ENCODE peak calls at places on chromosomes 11 and 22, in seven cellular contexts. One of them, this sample, is unnamed.
A peak's percentile ranks its signal among the peaks of the same experiment; 100 is the strongest.

GRCh38 chr11:105202844-105203548 is 63.4 kb upstream of the CARD18 start:
- DNase-seq in HCT116: peak; percentile 36
- DNase-seq in MM.1S: no peak
- DNase-seq in cardiac fibroblast: no peak
- DNase-seq in AG09309: no peak
- DNase-seq in mucosa of descending colon: peak; percentile 46
- DNase-seq in DND-41: peak; percentile 68
- DNase-seq in this sample: no peak

GRCh38 chr22:22207845-22208564 is 36.6 kb upstream of the VPREB1 start:
- DNase-seq in HCT116: peak; percentile 69
- DNase-seq in MM.1S: peak; percentile 89
- DNase-seq in cardiac fibroblast: peak; percentile 81
- DNase-seq in AG09309: no peak
- DNase-seq in mucosa of descending colon: peak; percentile 83
- DNase-seq in DND-41: peak; percentile 91
- DNase-seq in this sample: peak; percentile 45

GRCh38 chr11:124670732-124671131 is 2.8 kb downstream of the SIAE start:
- DNase-seq in HCT116: no peak
- DNase-seq in MM.1S: peak; percentile 92
- DNase-seq in cardiac fibroblast: peak; percentile 21
- DNase-seq in AG09309: no peak
- DNase-seq in mucosa of descending colon: no peak
- DNase-seq in DND-41: peak; percentile 21
- DNase-seq in this sample: no peak

GRCh38 chr11:130020323-130020722 is 17.7 kb upstream of the PRDM10 start:
- DNase-seq in HCT116: no peak
- DNase-seq in MM.1S: no peak
- DNase-seq in cardiac fibroblast: no peak
- DNase-seq in AG09309: no peak
- DNase-seq in mucosa of descending colon: no peak
- DNase-seq in DND-41: no peak
- DNase-seq in this sample: no peak

GRCh38 chr11:131918663-131919062 is 548.2 kb downstream of the NTM start:
- DNase-seq in HCT116: no peak
- DNase-seq in MM.1S: no peak
- DNase-seq in cardiac fibroblast: no peak
- DNase-seq in AG09309: no peak
- DNase-seq in mucosa of descending colon: no peak
- DNase-seq in DND-41: no peak
- DNase-seq in this sample: no peak

GRCh38 chr11:2204361-2205213 is 33.0 kb upstream of the TH start:
- DNase-seq in HCT116: no peak
- DNase-seq in MM.1S: no peak
- DNase-seq in cardiac fibroblast: no peak
- DNase-seq in AG09309: no peak
- DNase-seq in mucosa of descending colon: no peak
- DNase-seq in DND-41: no peak
- DNase-seq in this sample: no peak

GRCh38 chr11:44978961-44979331 is 28.3 kb upstream of the TP53I11 start:
- DNase-seq in HCT116: no peak
- DNase-seq in MM.1S: no peak
- DNase-seq in cardiac fibroblast: no peak
- DNase-seq in AG09309: no peak
- DNase-seq in mucosa of descending colon: peak; percentile 91
- DNase-seq in DND-41: no peak
- DNase-seq in this sample: no peak

GRCh38 chr11:134511255-134511654 is 99.2 kb upstream of the B3GAT1 start:
- DNase-seq in HCT116: no peak
- DNase-seq in MM.1S: no peak
- DNase-seq in cardiac fibroblast: no peak
- DNase-seq in AG09309: no peak
- DNase-seq in mucosa of descending colon: no peak
- DNase-seq in DND-41: no peak
- DNase-seq in this sample: peak; percentile 5

GRCh38 chr22:27151407-27151806 is 494.0 kb downstream of the MIAT start:
- DNase-seq in HCT116: no peak
- DNase-seq in MM.1S: no peak
- DNase-seq in cardiac fibroblast: no peak
- DNase-seq in AG09309: no peak
- DNase-seq in mucosa of descending colon: no peak
- DNase-seq in DND-41: no peak
- DNase-seq in this sample: no peak

GRCh38 chr11:34264266-34265110 is 93.3 kb downstream of the ABTB2 start:
- DNase-seq in HCT116: no peak
- DNase-seq in MM.1S: no peak
- DNase-seq in cardiac fibroblast: no peak
- DNase-seq in AG09309: no peak
- DNase-seq in mucosa of descending colon: no peak
- DNase-seq in DND-41: no peak
- DNase-seq in this sample: no peak

GRCh38 chr11:60691636-60692035 is 7.8 kb upstream of the MS4A8 start:
- DNase-seq in HCT116: no peak
- DNase-seq in MM.1S: no peak
- DNase-seq in cardiac fibroblast: no peak
- DNase-seq in AG09309: no peak
- DNase-seq in mucosa of descending colon: no peak
- DNase-seq in DND-41: no peak
- DNase-seq in this sample: no peak

GRCh38 chr22:17508110-17508509 is 55.2 kb upstream of the SLC25A18 start:
- DNase-seq in HCT116: no peak
- DNase-seq in MM.1S: no peak
- DNase-seq in cardiac fibroblast: no peak
- DNase-seq in AG09309: no peak
- DNase-seq in mucosa of descending colon: no peak
- DNase-seq in DND-41: no peak
- DNase-seq in this sample: no peak

GRCh38 chr11:65766535-65766934 is 14.2 kb downstream of the AP5B1 start:
- DNase-seq in HCT116: no peak
- DNase-seq in MM.1S: no peak
- DNase-seq in cardiac fibroblast: peak; percentile 20
- DNase-seq in AG09309: peak; percentile 70
- DNase-seq in mucosa of descending colon: no peak
- DNase-seq in DND-41: no peak
- DNase-seq in this sample: no peak

GRCh38 chr11:133710681-133711240 is 134.6 kb downstream of the SPATA19 start:
- DNase-seq in HCT116: no peak
- DNase-seq in MM.1S: no peak
- DNase-seq in cardiac fibroblast: no peak
- DNase-seq in AG09309: no peak
- DNase-seq in mucosa of descending colon: no peak
- DNase-seq in DND-41: no peak
- DNase-seq in this sample: no peak

GRCh38 chr11:88552377-88553029 is 215.0 kb upstream of the CTSC start:
- DNase-seq in HCT116: peak; percentile 48
- DNase-seq in MM.1S: peak; percentile 72
- DNase-seq in cardiac fibroblast: peak; percentile 73
- DNase-seq in AG09309: no peak
- DNase-seq in mucosa of descending colon: peak; percentile 61
- DNase-seq in DND-41: peak; percentile 73
- DNase-seq in this sample: peak; percentile 40

GRCh38 chr11:8355418-8355742 is 91.7 kb upstream of the LMO1 start:
- DNase-seq in HCT116: no peak
- DNase-seq in MM.1S: no peak
- DNase-seq in cardiac fibroblast: no peak
- DNase-seq in AG09309: no peak
- DNase-seq in mucosa of descending colon: no peak
- DNase-seq in DND-41: no peak
- DNase-seq in this sample: no peak

GRCh38 chr11:8352852-8353505 is 89.3 kb upstream of the LMO1 start:
- DNase-seq in HCT116: no peak
- DNase-seq in MM.1S: no peak
- DNase-seq in cardiac fibroblast: no peak
- DNase-seq in AG09309: no peak
- DNase-seq in mucosa of descending colon: no peak
- DNase-seq in DND-41: no peak
- DNase-seq in this sample: no peak

GRCh38 chr11:8356216-8356615 is 92.5 kb upstream of the LMO1 start:
- DNase-seq in HCT116: no peak
- DNase-seq in MM.1S: no peak
- DNase-seq in cardiac fibroblast: no peak
- DNase-seq in AG09309: no peak
- DNase-seq in mucosa of descending colon: no peak
- DNase-seq in DND-41: no peak
- DNase-seq in this sample: no peak

GRCh38 chr11:8356731-8357504 is 93.2 kb upstream of the LMO1 start:
- DNase-seq in HCT116: no peak
- DNase-seq in MM.1S: no peak
- DNase-seq in cardiac fibroblast: no peak
- DNase-seq in AG09309: no peak
- DNase-seq in mucosa of descending colon: peak; percentile 15
- DNase-seq in DND-41: no peak
- DNase-seq in this sample: no peak

DNA sequence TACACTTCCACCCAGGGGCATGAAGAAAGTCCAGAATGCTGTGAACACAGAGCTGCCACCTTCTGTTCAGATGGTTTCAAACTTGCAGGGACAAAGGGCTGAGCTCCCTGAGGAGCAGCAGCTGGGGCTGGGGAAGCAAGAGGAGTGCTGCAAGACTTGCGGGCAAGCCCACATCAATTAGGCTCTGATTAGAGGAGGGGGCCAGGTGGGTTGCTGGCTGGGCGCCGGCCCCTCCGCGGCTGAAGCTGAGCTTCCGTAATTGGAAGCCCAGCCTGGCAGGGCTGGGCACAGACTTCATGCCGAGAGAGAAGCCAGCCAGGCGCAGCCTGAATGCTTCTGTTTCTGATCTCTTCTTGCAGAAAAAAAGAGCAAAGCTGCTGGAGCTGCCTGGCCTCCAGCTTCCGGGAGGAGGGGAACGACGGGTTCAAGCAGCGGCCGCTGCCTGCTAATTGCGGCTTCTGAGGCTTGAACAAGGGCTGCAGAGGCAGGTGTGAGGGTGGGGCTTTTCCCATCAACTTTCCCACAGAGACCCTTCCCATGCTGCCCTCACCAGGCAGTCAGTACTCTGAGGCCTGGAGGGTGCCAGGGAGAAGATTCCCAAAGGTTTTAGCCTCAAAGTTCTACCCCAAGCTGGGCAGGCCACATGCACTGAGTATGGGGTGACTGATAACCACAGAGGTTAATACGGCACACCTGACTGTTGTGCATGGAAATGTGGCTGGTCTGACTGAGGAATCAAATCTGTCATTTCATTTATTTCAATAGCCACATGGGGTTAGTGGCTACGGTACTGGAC is 91.1 kb upstream of the LMO1 start:
- DNase-seq in HCT116: no peak
- DNase-seq in MM.1S: no peak
- DNase-seq in cardiac fibroblast: no peak
- DNase-seq in AG09309: no peak
- DNase-seq in mucosa of descending colon: no peak
- DNase-seq in DND-41: no peak
- DNase-seq in this sample: no peak
- TF ChIP-seq CTCF in HCT116: peak; percentile 14
- TF ChIP-seq CTCF in MM.1S: no peak
- TF ChIP-seq CTCF in cardiac fibroblast: no peak
- TF ChIP-seq CTCF in AG09309: no peak
- TF ChIP-seq CTCF in mucosa of descending colon: no peak
- TF ChIP-seq CTCF in DND-41: no peak
- TF ChIP-seq CTCF in this sample: no peak

GRCh38 chr11:10308208-10308954 is 3.5 kb downstream of the ADM start:
- DNase-seq in HCT116: no peak
- DNase-seq in MM.1S: peak; percentile 21
- DNase-seq in cardiac fibroblast: peak; percentile 51
- DNase-seq in AG09309: no peak
- DNase-seq in mucosa of descending colon: no peak
- DNase-seq in DND-41: no peak
- DNase-seq in this sample: no peak

GRCh38 chr11:10309163-10310093 is 4.6 kb downstream of the ADM start:
- DNase-seq in HCT116: peak; percentile 83
- DNase-seq in MM.1S: peak; percentile 68
- DNase-seq in cardiac fibroblast: peak; percentile 77
- DNase-seq in AG09309: peak; percentile 89
- DNase-seq in mucosa of descending colon: peak; percentile 69
- DNase-seq in DND-41: no peak
- DNase-seq in this sample: no peak

GRCh38 chr11:10311802-10312201 is 6.9 kb downstream of the ADM start:
- DNase-seq in HCT116: no peak
- DNase-seq in MM.1S: no peak
- DNase-seq in cardiac fibroblast: no peak
- DNase-seq in AG09309: no peak
- DNase-seq in mucosa of descending colon: no peak
- DNase-seq in DND-41: no peak
- DNase-seq in this sample: no peak

GRCh38 chr11:10307411-10308207 is 2.7 kb downstream of the ADM start:
- DNase-seq in HCT116: peak; percentile 84
- DNase-seq in MM.1S: peak; percentile 92
- DNase-seq in cardiac fibroblast: peak; percentile 95
- DNase-seq in AG09309: no peak
- DNase-seq in mucosa of descending colon: peak; percentile 89
- DNase-seq in DND-41: peak; percentile 81
- DNase-seq in this sample: peak; percentile 80

GRCh38 chr11:10310301-10310841 is 5.5 kb downstream of the ADM start:
- DNase-seq in HCT116: no peak
- DNase-seq in MM.1S: peak; percentile 98
- DNase-seq in cardiac fibroblast: peak; percentile 74
- DNase-seq in AG09309: no peak
- DNase-seq in mucosa of descending colon: no peak
- DNase-seq in DND-41: no peak
- DNase-seq in this sample: no peak
- TF ChIP-seq CTCF in HCT116: no peak
- TF ChIP-seq CTCF in MM.1S: no peak
- TF ChIP-seq CTCF in cardiac fibroblast: no peak
- TF ChIP-seq CTCF in AG09309: no peak
- TF ChIP-seq CTCF in mucosa of descending colon: no peak
- TF ChIP-seq CTCF in DND-41: no peak
- TF ChIP-seq CTCF in this sample: no peak

DNA sequence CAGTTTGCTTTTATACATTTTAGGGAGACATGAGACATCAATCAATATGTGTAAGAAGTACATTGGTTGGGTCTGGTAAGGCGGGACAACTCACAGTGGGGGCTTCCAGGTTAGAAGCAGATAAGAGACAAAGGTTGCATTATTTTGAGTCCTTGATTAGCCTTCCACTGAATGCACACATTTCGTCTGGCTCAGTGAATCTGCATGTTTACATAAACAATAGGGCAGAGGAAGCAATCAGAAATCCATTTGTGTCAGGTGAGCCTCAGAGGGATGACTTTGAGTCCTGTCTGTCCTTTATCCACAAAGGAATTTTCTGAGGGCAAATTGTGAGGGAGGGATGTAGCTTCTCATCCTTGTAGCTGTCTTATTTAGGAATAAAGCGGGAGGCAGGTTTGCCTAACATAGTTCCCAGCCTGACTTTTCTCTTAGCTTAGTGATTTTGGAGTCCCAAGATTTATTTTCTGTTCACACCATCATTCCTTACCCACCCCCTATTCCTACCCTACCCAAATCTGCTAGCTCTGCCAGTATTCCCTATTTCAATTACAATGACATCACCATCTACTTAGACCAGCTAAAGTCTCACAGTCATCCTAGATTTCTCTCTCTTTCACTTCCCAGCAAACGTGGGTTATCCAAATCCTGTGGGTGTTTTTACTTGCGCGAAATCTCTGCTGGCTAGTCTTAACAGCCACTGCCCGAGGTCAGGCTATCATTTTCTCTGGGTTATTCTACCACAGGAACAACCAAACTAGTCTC is 2.9 kb downstream of the SC5D start:
- DNase-seq in HCT116: no peak
- DNase-seq in MM.1S: no peak
- DNase-seq in cardiac fibroblast: no peak
- DNase-seq in AG09309: no peak
- DNase-seq in mucosa of descending colon: no peak
- DNase-seq in DND-41: no peak
- DNase-seq in this sample: no peak
- TF ChIP-seq CTCF in HCT116: no peak
- TF ChIP-seq CTCF in MM.1S: no peak
- TF ChIP-seq CTCF in cardiac fibroblast: no peak
- TF ChIP-seq CTCF in AG09309: no peak
- TF ChIP-seq CTCF in mucosa of descending colon: no peak
- TF ChIP-seq CTCF in DND-41: no peak
- TF ChIP-seq CTCF in this sample: no peak

GRCh38 chr11:116736763-116737162 is 36.0 kb downstream of the BUD13 start:
- DNase-seq in HCT116: peak; percentile 15
- DNase-seq in MM.1S: no peak
- DNase-seq in cardiac fibroblast: no peak
- DNase-seq in AG09309: no peak
- DNase-seq in mucosa of descending colon: no peak
- DNase-seq in DND-41: no peak
- DNase-seq in this sample: no peak
- TF ChIP-seq CTCF in HCT116: peak; percentile 41
- TF ChIP-seq CTCF in MM.1S: no peak
- TF ChIP-seq CTCF in cardiac fibroblast: no peak
- TF ChIP-seq CTCF in AG09309: no peak
- TF ChIP-seq CTCF in mucosa of descending colon: no peak
- TF ChIP-seq CTCF in DND-41: no peak
- TF ChIP-seq CTCF in this sample: no peak

This sample was measured in natural killer cell.